ENCODE peak calls at places on chromosomes 11 and 22, in eight cellular contexts. T, E, C, N, Q, Z, D and P are unnamed samples.
A peak's percentile ranks its signal among the peaks of the same experiment; 100 is the strongest.

GRCh38 chr11:122264121-122264520 is 148.1 kb upstream of the BLID start:
- DNase-seq in E (no peak), T (no peak), C (no peak), D (no peak), Z (no peak), N (no peak), Q (no peak), P (no peak)

GRCh38 chr11:123174196-123175183 is 20.6 kb downstream of the CLMP start:
- DNase-seq in Q (no peak), T (peak; percentile 66), D (peak; percentile 55), Z (no peak), C (no peak), N (no peak), E (peak; percentile 95), P (peak; percentile 74)

GRCh38 chr11:118618115-118618990 is 10.9 kb downstream of the PHLDB1 start:
- DNase-seq in Q (no peak), C (no peak), Z (no peak), E (no peak), D (peak; percentile 76), N (no peak), T (no peak), P (peak; percentile 87)

GRCh38 chr11:83056204-83056603 is 15.5 kb downstream of the RAB30 start:
- DNase-seq in C (no peak), E (no peak), Q (no peak), D (no peak), Z (no peak), T (no peak), N (no peak), P (no peak)

GRCh38 chr22:41668971-41669911 is 19.4 kb downstream of the SNU13 start:
- DNase-seq in T (no peak), E (no peak), C (no peak), D (no peak), Z (peak; percentile 18), N (no peak), Q (no peak), P (no peak)

GRCh38 chr22:49137216-49137840 is 690.3 kb downstream of the BRD1 start:
- DNase-seq in T (no peak), Z (no peak), N (no peak), Q (no peak), C (no peak), E (no peak), D (no peak), P (no peak)

GRCh38 chr11:57251491-57252104 is 14.5 kb upstream of the APLNR start:
- DNase-seq in Z (peak; percentile 53), T (no peak), D (peak; percentile 34), N (no peak), C (no peak), Q (no peak), E (no peak), P (no peak)

GRCh38 chr11:70666336-70666735 is 268.0 kb downstream of the CTTN start:
- DNase-seq in N (no peak), C (no peak), D (no peak), E (no peak), Q (no peak), Z (no peak), T (no peak), P (no peak)

GRCh38 chr11:14075118-14075601 is 112.6 kb downstream of the SPON1 start:
- DNase-seq in D (no peak), Q (no peak), E (peak; percentile 4), T (no peak), Z (no peak), C (peak; percentile 74), N (peak; percentile 33), P (no peak)

GRCh38 chr11:109077340-109077927 is 344.6 kb upstream of the C11orf87 start:
- DNase-seq in Q (no peak), D (no peak), N (no peak), T (no peak), Z (no peak), C (no peak), E (no peak), P (no peak)

GRCh38 chr11:29957406-29957805 is 59.4 kb downstream of the KCNA4 start:
- DNase-seq in Z (no peak), D (no peak), N (no peak), T (no peak), Q (no peak), C (no peak), E (no peak), P (no peak)

GRCh38 chr11:70298243-70298915 is 27.9 kb downstream of the PPFIA1 start:
- DNase-seq in Q (no peak), T (no peak), N (no peak), D (no peak), C (no peak), E (no peak), Z (no peak), P (no peak)

GRCh38 chr11:46222485-46223251 is 54.8 kb upstream of the CREB3L1 start:
- DNase-seq in D (no peak), Z (no peak), C (no peak), T (no peak), N (no peak), E (no peak), Q (no peak), P (no peak)

GRCh38 chr22:28381427-28382167 is 298.0 kb downstream of the TTC28 start:
- DNase-seq in E (no peak), N (no peak), Q (no peak), Z (no peak), D (no peak), T (no peak), C (no peak), P (no peak)

GRCh38 chr11:65215441-65216076 is 33.8 kb downstream of the CAPN1 start:
- DNase-seq in Q (no peak), E (no peak), N (no peak), T (no peak), Z (peak; percentile 42), C (no peak), D (no peak), P (no peak)

GRCh38 chr11:106156290-106156937 is 79.0 kb downstream of the AASDHPPT start:
- DNase-seq in T (peak; percentile 61), Q (peak; percentile 25), C (no peak), Z (no peak), N (no peak), E (peak; percentile 52), D (no peak), P (no peak)

GRCh38 chr22:41697126-41697775 is 2.1 kb upstream of the MEI1 start:
- DNase-seq in N (peak; percentile 82), C (peak; percentile 93), Q (peak; percentile 65), T (peak; percentile 93), E (peak; percentile 78), D (peak; percentile 94), Z (peak; percentile 100), P (peak; percentile 95)

GRCh38 chr11:124920870-124921609 is 2.0 kb downstream of the HEPN1 start:
- DNase-seq in E (no peak), C (peak; percentile 78), Q (no peak), Z (no peak), D (peak; percentile 82), N (peak; percentile 61), T (peak; percentile 73), P (peak; percentile 94)

GRCh38 chr11:35623708-35624168 is 5.5 kb downstream of the FJX1 start:
- DNase-seq in E (peak; percentile 49), T (no peak), Z (no peak), Q (no peak), D (no peak), N (no peak), C (no peak), P (no peak)

GRCh38 chr22:23219787-23220484 is 39.6 kb downstream of the BCR start:
- DNase-seq in T (no peak), N (peak; percentile 63), Z (no peak), C (peak; percentile 74), E (no peak), D (peak; percentile 19), Q (no peak), P (peak; percentile 91)

GRCh38 chr11:131404010-131404409 is 33.6 kb downstream of the NTM start:
- DNase-seq in N (no peak), E (no peak), Z (no peak), D (no peak), Q (no peak), T (no peak), C (no peak), P (no peak)

GRCh38 chr11:118939412-118939915 is 13.7 kb upstream of the BCL9L start:
- DNase-seq in E (no peak), Q (no peak), T (no peak), Z (no peak), N (no peak), D (no peak), C (no peak), P (peak; percentile 50)

GRCh38 chr11:96015911-96016565 is 92.1 kb upstream of the MTMR2 start:
- DNase-seq in N (no peak), C (peak; percentile 60), T (no peak), Z (no peak), Q (no peak), D (no peak), E (no peak), P (no peak)

GRCh38 chr11:33116535-33116934 is 44.7 kb downstream of the CSTF3 start:
- DNase-seq in E (peak; percentile 18), Q (no peak), D (no peak), T (no peak), C (no peak), Z (no peak), N (no peak), P (no peak)